ENCODE peak calls at places on chromosome 5, in ten cellular contexts. F, C, S, H, B, X, L, G, D and R are unnamed samples.

GRCh38 chr5:108798866-108799265 is 51.2 kb downstream of the FER start:
- DNase-seq in F (no peak), C (no peak), S (no peak), H (no peak), B (no peak), X (no peak), L (no peak), G (no peak), D (peak; percentile 15), R (no peak)

GRCh38 chr5:115284021-115284420 is 12.4 kb downstream of the CCDC112 start:
- DNase-seq in F (no peak), C (no peak), S (no peak), H (no peak), B (no peak), X (no peak), L (no peak), G (no peak), D (no peak), R (no peak)

GRCh38 chr5:159452480-159453167 is 122.3 kb upstream of the IL12B start:
- DNase-seq in F (no peak), C (no peak), S (no peak), H (no peak), B (no peak), X (peak; percentile 11), L (no peak), G (no peak), D (no peak), R (no peak)

GRCh38 chr5:120293796-120294195 is 170.3 kb upstream of the PRR16 start:
- DNase-seq in F (no peak), C (no peak), S (no peak), H (no peak), B (no peak), X (no peak), L (no peak), G (peak; percentile 68), D (peak; percentile 80), R (no peak)

GRCh38 chr5:139642891-139643871 is 5.0 kb upstream of the CXXC5 start:
- DNase-seq in F (no peak), C (no peak), S (no peak), H (no peak), B (peak; percentile 3), X (no peak), L (no peak), G (no peak), D (no peak), R (no peak)

GRCh38 chr5:119270955-119271757 is 84.7 kb upstream of the TNFAIP8 start:
- DNase-seq in F (no peak), C (no peak), S (no peak), H (no peak), B (no peak), X (no peak), L (no peak), G (no peak), D (no peak), R (no peak)

GRCh38 chr5:7010578-7010977 is 297.3 kb downstream of the TENT4A start:
- DNase-seq in F (no peak), C (no peak), S (no peak), H (no peak), B (peak; percentile 16), X (no peak), L (no peak), G (no peak), D (no peak), R (peak; percentile 24)

GRCh38 chr5:3613726-3614125 is 18.1 kb downstream of the IRX1 start:
- DNase-seq in F (no peak), C (no peak), S (no peak), H (no peak), B (no peak), X (no peak), L (no peak), G (no peak), D (no peak), R (no peak)

GRCh38 chr5:120684213-120684612 is 220.1 kb downstream of the PRR16 start:
- DNase-seq in F (no peak), C (peak; percentile 8), S (no peak), H (no peak), B (no peak), X (no peak), L (no peak), G (no peak), D (peak; percentile 40), R (no peak)

GRCh38 chr5:53133020-53133419 is 23.5 kb upstream of the MOCS2 start:
- DNase-seq in F (no peak), C (no peak), S (no peak), H (no peak), B (no peak), X (no peak), L (no peak), G (no peak), D (no peak), R (no peak)

GRCh38 chr5:97165726-97166125 is 17.3 kb downstream of the RIOK2 start:
- DNase-seq in F (no peak), C (no peak), S (no peak), H (no peak), B (no peak), X (no peak), L (no peak), G (no peak), D (no peak), R (no peak)

GRCh38 chr5:74063821-74064598 is 438.0 kb downstream of the ARHGEF28 start:
- DNase-seq in F (peak; percentile 26), C (no peak), S (no peak), H (no peak), B (no peak), X (no peak), L (no peak), G (peak; percentile 29), D (peak; percentile 37), R (no peak)

GRCh38 chr5:19270153-19270552 is 717.8 kb downstream of the CDH18 start:
- DNase-seq in F (no peak), C (no peak), S (no peak), H (peak; percentile 69), B (no peak), X (peak; percentile 8), L (no peak), G (no peak), D (no peak), R (peak; percentile 2)